ENCODE peak calls at places on chromosomes 4 and X, in five cellular contexts. K is BJ; Y is Panc1; E is CD4-positive, alpha-beta T cell; J is WTC11. P is an unnamed sample.

GRCh38 chrX:151985531-151985930 is 11.1 kb upstream of the GABRE start:
- DNase-seq in K (no peak), Y (no peak), E (no peak), J (no peak), P (no peak)

GRCh38 chrX:119871245-119871598 is 311 bp downstream of the RNF113A start:
- DNase-seq in K (no peak), Y (peak; percentile 20), E (no peak), J (no peak), P (peak; percentile 22)

GRCh38 chr4:147782087-147782781 is 50.3 kb downstream of the ARHGAP10 start:
- DNase-seq in K (no peak), Y (no peak), E (no peak), J (no peak), P (no peak)

GRCh38 chr4:172826866-172827265 is 341.7 kb upstream of the GALNT7 start:
- DNase-seq in K (no peak), Y (no peak), E (no peak), J (no peak), P (no peak)

GRCh38 chr4:99390060-99390459 is 37.5 kb upstream of the ADH1C start:
- DNase-seq in K (no peak), Y (no peak), E (no peak), J (no peak), P (no peak)

GRCh38 chr4:61994036-61994435 is 793.9 kb downstream of the ADGRL3 start:
- DNase-seq in K (no peak), Y (no peak), E (no peak), J (no peak), P (no peak)

GRCh38 chr4:117702353-117702752 is 331.9 kb upstream of the NDST3 start:
- DNase-seq in K (no peak), Y (no peak), E (no peak), J (no peak), P (no peak)

GRCh38 chr4:25865586-25865985 is 2.8 kb upstream of the SEL1L3 start:
- DNase-seq in K (no peak), Y (no peak), E (no peak), J (peak; percentile 34), P (no peak)

GRCh38 chr4:101346312-101346561 is 1.1 kb downstream of the PPP3CA start:
- DNase-seq in K (no peak), Y (no peak), E (peak; percentile 16), J (no peak), P (no peak)

GRCh38 chr4:38466401-38466800 is 197.6 kb upstream of the KLF3 start:
- DNase-seq in K (no peak), Y (no peak), E (no peak), J (no peak), P (no peak)

GRCh38 chrX:120334603-120335002 is 23.3 kb upstream of the TMEM255A start:
- DNase-seq in K (no peak), Y (no peak), E (no peak), J (no peak), P (no peak)

GRCh38 chr4:73613130-73613529 is 7.1 kb downstream of the RASSF6 start:
- DNase-seq in K (no peak), Y (no peak), E (no peak), J (no peak), P (no peak)

GRCh38 chrX:618761-619450 is 11.7 kb upstream of the SHOX start:
- DNase-seq in K (no peak), Y (no peak), E (no peak), J (peak; percentile 16), P (peak; percentile 65)

GRCh38 chrX:68018248-68019203 is 414.8 kb downstream of the OPHN1 start:
- DNase-seq in K (no peak), Y (no peak), E (no peak), J (peak; percentile 66), P (peak; percentile 51)

GRCh38 chr4:189162888-189163287 is 777.8 kb upstream of the FRG1 start:
- DNase-seq in K (no peak), Y (no peak), E (no peak), J (no peak), P (no peak)

GRCh38 chr4:185811509-185812364 is at the start of gene SORBS2:
- DNase-seq in K (no peak), Y (no peak), E (no peak), J (no peak), P (peak; percentile 34)

DNA sequence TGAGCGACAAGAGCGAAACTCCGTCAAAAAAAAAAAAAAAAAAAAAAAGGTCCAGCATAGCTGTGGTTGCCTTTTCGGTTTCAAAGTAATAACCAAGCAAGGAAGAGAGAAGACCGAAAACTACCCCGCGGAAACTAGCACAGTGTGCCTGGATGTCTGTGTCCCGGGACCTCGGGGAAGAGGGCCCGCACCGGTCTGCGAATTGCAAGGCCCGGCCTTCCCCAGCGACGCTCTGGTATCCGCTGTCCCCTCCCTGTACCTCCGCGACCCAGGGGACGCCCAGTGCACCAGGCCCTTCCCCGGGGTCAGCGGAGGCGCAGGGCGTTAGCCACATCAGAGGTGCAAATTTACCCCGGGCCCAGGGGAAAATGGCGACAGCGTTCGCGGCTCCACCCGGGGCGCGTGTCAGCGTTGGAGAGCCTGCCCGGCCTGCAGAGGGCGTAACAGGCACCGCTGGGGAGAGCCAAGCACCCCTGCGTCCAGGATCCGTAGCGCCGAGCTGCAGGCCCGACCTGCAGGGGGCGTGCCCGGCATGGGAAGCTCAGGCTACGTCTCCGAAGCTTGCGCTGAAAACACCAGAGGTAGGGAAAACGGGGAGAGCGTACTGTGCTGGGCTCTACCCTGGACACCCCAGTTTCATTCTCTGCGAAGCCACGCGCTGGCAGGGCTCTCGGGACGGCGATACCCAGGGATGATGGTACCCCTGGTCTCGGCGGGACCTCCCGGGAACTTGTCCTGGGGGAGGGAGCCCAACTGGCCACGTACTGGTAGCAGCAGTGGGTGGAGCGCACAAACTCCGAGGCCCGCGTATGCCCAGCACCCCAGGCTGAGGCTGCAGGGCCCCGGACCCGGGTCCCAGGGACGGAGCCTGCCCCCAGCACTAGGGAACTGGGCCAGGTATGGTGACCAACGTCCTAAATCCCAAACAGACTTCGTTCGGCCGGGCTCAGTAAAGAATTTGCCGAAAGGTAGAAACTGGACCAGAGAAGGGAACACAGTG is 16.2 kb downstream of the NKX6-1 start:
- DNase-seq in K (no peak), Y (no peak), E (no peak), J (peak; percentile 96), P (peak; percentile 76)
- TF ChIP-seq CTCF in K (peak; percentile 57), Y (peak; percentile 15), E (no peak), J (peak; percentile 95), P (peak; percentile 73)

GRCh38 chr4:111475696-111476095 is 669.6 kb upstream of the FAM241A start:
- DNase-seq in K (no peak), Y (no peak), E (no peak), J (no peak), P (no peak)

GRCh38 chr4:111475001-111475400 is 670.3 kb upstream of the FAM241A start:
- DNase-seq in K (no peak), Y (no peak), E (no peak), J (peak; percentile 67), P (peak; percentile 51)
- TF ChIP-seq CTCF in K (peak; percentile 58), Y (peak; percentile 11), E (no peak), J (peak; percentile 28), P (peak; percentile 26)

DNA sequence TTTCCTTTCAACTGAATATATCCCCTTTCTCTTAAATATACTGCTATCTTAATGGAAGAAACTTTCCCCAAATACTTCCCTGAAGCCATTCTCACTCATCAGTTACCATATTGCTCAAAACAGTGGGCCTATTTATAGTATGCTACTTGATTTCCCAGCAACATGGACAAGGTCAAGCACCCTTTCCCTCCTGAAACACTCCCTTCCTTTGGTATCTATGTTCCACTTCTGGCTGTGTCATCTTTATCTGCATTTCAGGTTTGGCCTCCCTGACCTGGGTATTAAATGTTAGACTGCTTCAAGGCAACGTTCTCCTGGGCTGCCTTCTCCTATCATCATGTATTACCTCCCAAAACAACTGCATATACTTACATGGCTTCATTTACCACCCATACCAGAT is 101.3 kb downstream of the ZAR1 start:
- DNase-seq in K (no peak), Y (no peak), E (no peak), J (no peak), P (no peak)
- TF ChIP-seq CTCF in K (no peak), Y (no peak), E (no peak), J (no peak), P (no peak)

DNA sequence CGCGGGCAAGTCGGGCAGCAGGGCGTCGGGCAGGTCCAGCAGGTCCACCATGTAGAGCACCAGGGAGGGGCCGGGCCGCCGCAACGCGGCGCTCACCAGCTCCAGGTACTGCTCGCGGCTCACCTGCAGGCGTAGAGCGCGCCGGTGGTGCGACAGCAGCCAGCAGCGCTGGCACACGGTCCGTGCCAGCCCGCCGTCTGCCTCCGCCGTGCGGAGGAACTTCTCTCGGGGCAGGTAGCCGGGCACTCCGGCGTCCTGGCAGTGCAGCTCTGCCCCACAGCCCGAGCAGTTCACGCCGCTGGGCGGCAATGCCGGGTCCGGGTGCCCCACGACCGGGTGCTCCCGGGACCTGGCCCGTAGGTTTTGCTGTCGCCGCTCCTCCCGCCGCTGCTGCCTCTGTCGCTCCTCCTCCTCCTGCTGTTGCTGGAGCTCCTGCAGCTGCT is 507 bp downstream of the NOA1 start:
- DNase-seq in K (no peak), Y (no peak), E (peak; percentile 40), J (peak; percentile 76), P (peak; percentile 49)
- TF ChIP-seq CTCF in K (peak; percentile 24), Y (no peak), E (no peak), J (no peak), P (no peak)

DNA sequence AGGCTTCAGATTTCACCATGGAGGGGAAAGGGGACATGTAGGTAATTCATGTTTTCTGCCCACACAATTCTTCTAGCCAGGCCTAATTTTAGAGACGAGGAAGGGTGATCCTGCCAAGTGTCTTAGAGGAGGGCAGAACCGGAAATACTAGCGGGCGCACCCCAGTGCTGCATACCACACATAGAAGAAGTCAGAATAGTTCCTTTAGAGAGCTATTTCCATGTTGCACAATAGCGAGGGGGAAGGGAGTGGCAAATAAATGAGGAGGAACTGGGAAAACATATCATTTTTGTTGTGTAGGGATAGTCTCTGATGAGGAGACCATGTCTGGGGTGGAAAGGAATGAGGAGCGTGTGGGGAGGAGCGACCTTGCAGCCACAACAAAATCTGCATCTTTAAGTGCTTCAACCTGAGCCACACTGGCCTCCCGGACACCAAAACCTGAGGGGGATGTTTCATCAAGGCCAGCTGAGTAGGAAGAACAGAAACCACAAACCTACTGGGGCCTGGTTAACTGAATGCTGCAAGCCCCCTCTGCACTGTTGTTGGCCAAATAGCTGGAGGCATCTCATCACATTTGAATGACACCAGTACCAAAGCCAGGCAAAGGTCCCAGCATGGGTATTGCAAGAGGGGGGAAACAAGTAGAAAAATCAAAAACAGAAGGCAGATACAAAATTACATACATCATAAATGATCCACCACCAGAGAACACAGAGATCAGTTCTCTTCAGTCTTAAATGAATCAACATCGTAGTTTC is 26.7 kb upstream of the C1QTNF7 start:
- DNase-seq in K (peak; percentile 74), Y (no peak), E (peak; percentile 5), J (no peak), P (no peak)
- TF ChIP-seq CTCF in K (peak; percentile 6), Y (no peak), E (no peak), J (no peak), P (no peak)

GRCh38 chrX:11954196-11954595 is 184.1 kb upstream of the FRMPD4 start:
- DNase-seq in K (no peak), Y (no peak), E (no peak), J (no peak), P (no peak)
- TF ChIP-seq CTCF in K (no peak), Y (no peak), E (no peak), J (no peak), P (no peak)

GRCh38 chr4:67204441-67204840 is 340.9 kb downstream of the CENPC start:
- DNase-seq in K (no peak), Y (no peak), E (no peak), J (no peak), P (no peak)

GRCh38 chr4:67201334-67201733 is 344.0 kb downstream of the CENPC start:
- DNase-seq in K (no peak), Y (no peak), E (no peak), J (no peak), P (no peak)

GRCh38 chr4:67198757-67199156 is 346.5 kb downstream of the CENPC start:
- DNase-seq in K (no peak), Y (no peak), E (no peak), J (no peak), P (no peak)
- TF ChIP-seq CTCF in K (no peak), Y (peak; percentile 4), E (no peak), J (peak; percentile 20), P (peak; percentile 23)

P was measured in glutamatergic neuron.